ENCODE peak calls at places on chromosome X, in seven cellular contexts. R, X, K, W, V, G and E are unnamed samples.

GRCh38 chrX:118974088-118974907 is at the start of gene LONRF3:
- DNase-seq in V (peak), W (peak), G (no peak), X (no peak), K (peak), R (no peak), E (no peak)

GRCh38 chrX:114650351-114650750 is 66.5 kb downstream of the HTR2C start:
- DNase-seq in W (no peak), X (no peak), K (no peak), G (no peak), V (no peak), R (no peak), E (no peak)

GRCh38 chrX:9997041-9997440 is 29.9 kb downstream of the CLDN34 start:
- DNase-seq in R (no peak), W (no peak), V (no peak), G (no peak), K (no peak), X (peak), E (peak)

GRCh38 chrX:68375803-68376202 is 57.5 kb downstream of the OPHN1 start:
- DNase-seq in X (no peak), K (no peak), G (no peak), V (no peak), W (no peak), R (no peak), E (no peak)

GRCh38 chrX:150410513-150410912 is 47.4 kb downstream of the MAMLD1 start:
- DNase-seq in G (no peak), V (no peak), W (no peak), R (no peak), X (no peak), K (no peak), E (no peak)

GRCh38 chrX:3230496-3230895 is 116.0 kb downstream of the MXRA5 start:
- DNase-seq in V (no peak), K (no peak), G (no peak), R (no peak), W (no peak), X (no peak), E (no peak)

GRCh38 chrX:107574054-107574683 is 54.1 kb upstream of the PRPS1 start:
- DNase-seq in R (no peak), W (no peak), X (no peak), V (no peak), K (no peak), G (no peak), E (no peak)

GRCh38 chrX:48487362-48487785 is 11.4 kb downstream of the FTSJ1 start:
- DNase-seq in V (no peak), R (no peak), K (no peak), G (no peak), W (no peak), X (peak), E (no peak)

GRCh38 chrX:69163936-69164741 is 1.1 kb downstream of the PJA1 start:
- DNase-seq in V (peak), W (peak), K (peak), R (no peak), X (peak), G (peak), E (peak)

GRCh38 chrX:1667566-1667965 is 52.7 kb downstream of the ASMT start:
- DNase-seq in K (no peak), X (no peak), G (no peak), V (no peak), W (no peak), R (no peak), E (no peak)

GRCh38 chrX:101659601-101660063 is at the start of gene ARMCX2:
- DNase-seq in W (peak), X (peak), V (peak), G (no peak), K (peak), R (no peak), E (peak)